ENCODE peak calls at places on chromosomes 13 and 19, in eight cellular contexts. E is gastrocnemius medialis, U is fibroblast of mammary gland, X is GM23338, A is Caco-2, I is adrenal gland, Z is aorta, M is right lobe of liver. K is an unnamed sample.

GRCh38 chr13:109743706-109744453 is 42.5 kb downstream of the IRS2 start:
- DNase-seq in U (peak; percentile 63), A (peak; percentile 62), E (no peak), X (no peak), M (no peak), I (no peak), Z (no peak), K (peak; percentile 36)

GRCh38 chr19:33393286-33394005 is 19.9 kb downstream of the CEBPG start:
- DNase-seq in M (peak; percentile 45), E (no peak), X (no peak), Z (peak; percentile 73), I (no peak), U (no peak), A (peak; percentile 36), K (no peak)

GRCh38 chr19:5293607-5294089 is 47.0 kb downstream of the PTPRS start:
- DNase-seq in Z (peak; percentile 85), E (no peak), U (peak; percentile 33), X (peak; percentile 84), A (no peak), I (peak; percentile 37), M (no peak), K (no peak)

GRCh38 chr13:95264225-95264624 is 37.0 kb downstream of the ABCC4 start:
- DNase-seq in X (no peak), U (no peak), Z (no peak), A (no peak), E (no peak), I (no peak), M (no peak), K (no peak)

GRCh38 chr19:41064974-41065569 is 23.2 kb upstream of the CYP2A13 start:
- DNase-seq in I (no peak), Z (no peak), E (no peak), U (peak; percentile 34), M (no peak), X (peak; percentile 88), A (no peak), K (no peak)

GRCh38 chr19:36819130-36819630 is 19.0 kb downstream of the ZNF790 start:
- DNase-seq in X (peak; percentile 7), Z (no peak), E (no peak), A (no peak), M (no peak), I (no peak), U (peak; percentile 6), K (no peak)

GRCh38 chr13:46127336-46128023 is 22.6 kb upstream of the CPB2 start:
- DNase-seq in X (no peak), A (no peak), E (no peak), I (no peak), Z (no peak), M (peak; percentile 26), U (no peak), K (no peak)

GRCh38 chr19:10708261-10708660 is 7.0 kb downstream of the QTRT1 start:
- DNase-seq in Z (no peak), U (no peak), M (no peak), E (no peak), A (no peak), X (no peak), I (no peak), K (no peak)

GRCh38 chr13:106038752-106039151 is 496.7 kb downstream of the EFNB2 start:
- DNase-seq in E (no peak), A (no peak), Z (no peak), M (no peak), I (no peak), X (no peak), U (peak; percentile 95), K (peak; percentile 84)

GRCh38 chr13:29105779-29106178 is 285.6 kb downstream of the MTUS2 start:
- DNase-seq in Z (no peak), A (no peak), X (peak; percentile 64), U (no peak), I (no peak), E (no peak), M (no peak), K (no peak)

GRCh38 chr19:840519-841206 is at the start of gene PRTN3:
- DNase-seq in M (no peak), Z (no peak), A (no peak), I (no peak), E (no peak), X (no peak), U (no peak), K (no peak)

GRCh38 chr13:23946067-23946466 is 48.8 kb upstream of the C1QTNF9B start:
- DNase-seq in Z (no peak), I (no peak), X (no peak), U (no peak), E (no peak), M (no peak), A (no peak), K (no peak)

GRCh38 chr19:41530761-41531301 is 45.1 kb upstream of the CEACAM21 start:
- DNase-seq in X (no peak), Z (no peak), E (peak; percentile 24), M (no peak), A (no peak), I (peak; percentile 47), U (peak; percentile 4), K (no peak)

DNA sequence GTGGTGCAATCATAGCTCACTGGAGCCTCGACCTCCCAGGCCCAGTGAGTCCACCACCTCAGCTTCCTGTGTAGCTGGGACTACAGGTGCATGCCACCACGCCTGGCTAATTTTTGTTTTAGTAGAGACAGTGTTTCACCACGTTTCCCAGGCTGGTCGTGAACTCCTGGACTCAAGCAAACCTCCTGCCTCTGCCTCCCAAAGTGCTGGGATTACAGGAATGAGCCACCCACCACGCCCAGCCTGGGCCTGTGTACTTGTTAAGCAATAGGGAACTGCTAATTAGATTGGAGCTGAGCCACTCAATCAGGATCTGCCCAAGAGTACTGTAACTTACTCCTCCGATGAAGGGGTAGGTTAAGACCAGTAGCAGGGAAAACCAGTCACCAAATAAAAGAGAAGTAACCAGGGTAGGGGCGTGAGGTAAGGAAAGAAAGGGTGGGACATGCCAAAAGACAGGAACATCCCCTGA is 2.4 kb downstream of the DDX39A start:
- DNase-seq in U (peak; percentile 65), A (no peak), M (no peak), E (no peak), Z (no peak), X (no peak), I (no peak), K (no peak)
- H3K4me3 ChIP-seq in U (peak overlapping the region; percentile 27), A (no peak overlapping the region), M (no peak overlapping the region), E (no peak overlapping the region), Z (no peak overlapping the region), X (no peak overlapping the region), I (no peak overlapping the region), K (no peak overlapping the region)

GRCh38 chr19:18295034-18295451 is 13.6 kb upstream of the JUND start:
- DNase-seq in Z (no peak), M (no peak), A (no peak), U (no peak), I (no peak), X (no peak), E (no peak), K (no peak)

GRCh38 chr19:18292810-18293641 is 11.6 kb upstream of the JUND start:
- DNase-seq in E (peak; percentile 81), U (peak; percentile 84), I (peak; percentile 97), A (peak; percentile 95), M (peak; percentile 83), Z (peak; percentile 93), X (peak; percentile 97), K (no peak)

GRCh38 chr19:18292460-18292809 is 11.0 kb upstream of the JUND start:
- DNase-seq in I (peak; percentile 62), Z (no peak), A (no peak), E (no peak), X (peak; percentile 70), M (no peak), U (no peak), K (no peak)

GRCh38 chr19:18294467-18294864 is 13.0 kb upstream of the JUND start:
- DNase-seq in M (peak; percentile 68), A (no peak), X (peak; percentile 59), I (no peak), Z (peak; percentile 78), U (no peak), E (no peak), K (no peak)

GRCh38 chr19:18293642-18294466 is 12.4 kb upstream of the JUND start:
- DNase-seq in X (peak; percentile 56), I (no peak), Z (no peak), E (no peak), M (no peak), A (no peak), U (no peak), K (no peak)
- H3K4me3 ChIP-seq in X (peak overlapping the region; percentile 92), I (no peak overlapping the region), Z (no peak overlapping the region), E (no peak overlapping the region), M (no peak overlapping the region), A (peak overlapping the region; percentile 63), U (no peak overlapping the region), K (no peak overlapping the region)

GRCh38 chr19:48634424-48635262 is 2.5 kb downstream of the DBP start:
- DNase-seq in A (peak; percentile 98), M (peak; percentile 96), U (peak; percentile 94), X (peak; percentile 99), E (peak; percentile 99), I (peak; percentile 97), Z (peak; percentile 98), K (peak; percentile 81)

GRCh38 chr19:48633148-48634035 is 3.8 kb downstream of the DBP start:
- DNase-seq in X (no peak), A (peak; percentile 98), Z (no peak), I (peak; percentile 54), U (no peak), E (peak; percentile 58), M (no peak), K (no peak)

GRCh38 chr19:48632692-48633147 is 4.5 kb downstream of the DBP start:
- DNase-seq in Z (no peak), M (no peak), I (peak; percentile 72), X (no peak), E (peak; percentile 86), U (peak; percentile 64), A (peak; percentile 48), K (no peak)

GRCh38 chr19:48635263-48635965 is 1.8 kb downstream of the DBP start:
- DNase-seq in U (no peak), Z (peak; percentile 90), M (peak; percentile 82), X (peak; percentile 79), E (peak; percentile 88), A (peak; percentile 77), I (peak; percentile 74), K (no peak)

GRCh38 chr19:48634036-48634342 is 3.2 kb downstream of the DBP start:
- DNase-seq in I (peak; percentile 20), M (no peak), U (no peak), A (no peak), Z (no peak), E (no peak), X (no peak), K (no peak)
- H3K4me3 ChIP-seq in I (no peak overlapping the region), M (no peak overlapping the region), U (peak overlapping the region; percentile 33), A (peak overlapping the region; percentile 22), Z (no peak overlapping the region), E (peak overlapping the region; percentile 58), X (peak overlapping the region; percentile 29), K (peak overlapping the region; percentile 3)

DNA sequence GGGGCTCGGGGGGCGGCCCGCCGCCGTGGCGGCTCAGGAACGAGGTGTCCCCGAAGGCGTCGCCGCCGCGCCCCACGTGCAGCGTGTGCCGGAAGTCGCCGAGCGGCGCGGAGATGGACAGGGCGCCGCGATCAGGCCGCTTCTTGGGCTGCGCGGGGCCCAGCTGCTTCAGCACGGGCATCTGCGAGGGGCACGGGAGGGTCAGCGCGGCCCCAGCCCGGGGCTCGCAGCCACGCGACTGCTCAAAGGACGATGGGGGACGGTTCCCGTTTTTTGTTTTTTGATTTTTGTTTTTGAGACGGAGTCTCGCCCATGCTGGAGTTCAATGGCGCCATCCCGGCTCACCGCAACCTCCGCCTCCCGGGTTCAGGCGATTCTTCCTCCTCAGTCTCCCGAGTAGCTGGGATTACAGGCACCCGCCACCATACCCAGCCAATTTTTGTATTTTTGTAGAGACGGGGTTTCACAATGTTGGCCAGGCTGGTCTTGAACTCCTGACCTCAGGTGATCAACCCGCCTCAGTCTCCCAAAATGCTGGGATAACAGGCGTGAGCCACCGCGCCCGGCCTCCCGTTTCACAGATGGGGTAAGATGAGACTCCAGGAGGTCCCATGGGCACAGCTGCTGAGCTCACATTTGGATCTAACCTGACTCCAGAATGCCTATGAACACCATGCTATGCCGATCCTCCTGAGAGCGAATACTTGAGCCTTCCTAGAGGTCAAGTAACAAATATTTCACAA is 2.0 kb upstream of the LENG9 start:
- DNase-seq in X (peak; percentile 54), M (no peak), I (peak; percentile 27), E (no peak), A (no peak), U (no peak), Z (peak; percentile 80), K (no peak)
- H3K4me3 ChIP-seq in X (peak overlapping the region; percentile 38), M (no peak overlapping the region), I (no peak overlapping the region), E (no peak overlapping the region), A (peak overlapping the region; percentile 81), U (no peak overlapping the region), Z (no peak overlapping the region), K (no peak overlapping the region)